ENCODE peak calls at places on chromosomes 7 and 10, in eight cellular contexts. R is EH, K is KBM-7, V is RWPE1, P is HT1080, A is H54, B is putamen, O is cardiac muscle cell. W is an unnamed sample.

GRCh38 chr7:4631664-4632171 is 50.4 kb upstream of the FOXK1 start:
- DNase-seq in R (peak), K (peak), V (peak), P (peak), A (peak), B (peak), O (peak), W (peak)

GRCh38 chr7:20310963-20311742 is 19.5 kb upstream of the ITGB8 start:
- DNase-seq in R (peak), K (peak), V (no peak), P (peak), A (no peak), B (no peak), O (peak), W (no peak)

GRCh38 chr7:5454485-5454884 is 30.9 kb upstream of the TNRC18 start:
- DNase-seq in R (no peak), K (no peak), V (no peak), P (no peak), A (no peak), B (no peak), O (no peak), W (no peak)

GRCh38 chr7:82605247-82605864 is 161.8 kb upstream of the CACNA2D1 start:
- DNase-seq in R (peak), K (peak), V (peak), P (peak), A (no peak), B (peak), O (peak), W (no peak)

GRCh38 chr10:62554632-62555199 is 180.5 kb downstream of the ZNF365 start:
- DNase-seq in R (peak), K (peak), V (no peak), P (peak), A (peak), B (peak), O (peak), W (no peak)

GRCh38 chr7:94301024-94301588 is 93.6 kb upstream of the COL1A2 start:
- DNase-seq in R (peak), K (no peak), V (peak), P (peak), A (peak), B (no peak), O (peak), W (peak)

GRCh38 chr7:142876991-142877910 is 8.3 kb downstream of the TRPV6 start:
- DNase-seq in R (no peak), K (no peak), V (no peak), P (no peak), A (no peak), B (no peak), O (no peak), W (no peak)

GRCh38 chr10:125633517-125633999 is 49.4 kb downstream of the TEX36 start:
- DNase-seq in R (peak), K (no peak), V (peak), P (peak), A (no peak), B (no peak), O (no peak), W (no peak)

GRCh38 chr10:47039558-47039905 is 128.3 kb downstream of the PTPN20 start:
- DNase-seq in R (no peak), K (no peak), V (no peak), P (no peak), A (no peak), B (no peak), O (no peak), W (no peak)

GRCh38 chr7:141575164-141575563 is 24.0 kb downstream of the AGK start:
- DNase-seq in R (no peak), K (no peak), V (no peak), P (no peak), A (no peak), B (no peak), O (no peak), W (no peak)

GRCh38 chr10:58972576-58973234 is 203.7 kb upstream of the PHYHIPL start:
- DNase-seq in R (no peak), K (no peak), V (no peak), P (no peak), A (no peak), B (no peak), O (no peak), W (no peak)

GRCh38 chr10:59395984-59396383 is 33.6 kb upstream of the FAM13C start:
- DNase-seq in R (no peak), K (no peak), V (no peak), P (no peak), A (no peak), B (no peak), O (no peak), W (no peak)

GRCh38 chr7:45081670-45081974 is 7.1 kb downstream of the NACAD start:
- DNase-seq in R (no peak), K (no peak), V (no peak), P (no peak), A (no peak), B (no peak), O (no peak), W (peak)

GRCh38 chr7:6157685-6158423 is 114.6 kb downstream of the CYTH3 start:
- DNase-seq in R (no peak), K (no peak), V (no peak), P (no peak), A (no peak), B (no peak), O (no peak), W (no peak)

GRCh38 chr7:11751315-11751714 is 80.7 kb downstream of the THSD7A start:
- DNase-seq in R (no peak), K (no peak), V (no peak), P (no peak), A (no peak), B (no peak), O (no peak), W (no peak)

GRCh38 chr10:28241766-28242399 is 61.0 kb downstream of the MPP7 start:
- DNase-seq in R (peak), K (peak), V (peak), P (peak), A (peak), B (peak), O (peak), W (no peak)

GRCh38 chr7:69786707-69787395 is 188.6 kb downstream of the AUTS2 start:
- DNase-seq in R (no peak), K (no peak), V (no peak), P (no peak), A (no peak), B (no peak), O (peak), W (no peak)

GRCh38 chr7:149620961-149621360 is 123.4 kb upstream of the ZNF746 start:
- DNase-seq in R (no peak), K (no peak), V (no peak), P (no peak), A (no peak), B (no peak), O (no peak), W (no peak)

GRCh38 chr7:23863209-23863798 is 153.3 kb downstream of the STK31 start:
- DNase-seq in R (peak), K (peak), V (peak), P (peak), A (peak), B (no peak), O (peak), W (no peak)

GRCh38 chr10:1368772-1369171 is 312.6 kb downstream of the WDR37 start:
- DNase-seq in R (no peak), K (peak), V (no peak), P (peak), A (peak), B (peak), O (no peak), W (peak)

GRCh38 chr10:124225029-124225467 is 131.7 kb upstream of the CHST15 start:
- DNase-seq in R (no peak), K (no peak), V (no peak), P (no peak), A (no peak), B (no peak), O (no peak), W (no peak)

GRCh38 chr7:10022957-10023356 is 950.7 kb upstream of the PHF14 start:
- DNase-seq in R (no peak), K (no peak), V (peak), P (peak), A (no peak), B (peak), O (no peak), W (no peak)

GRCh38 chr7:12584940-12585339 is 14.4 kb downstream of the SCIN start:
- DNase-seq in R (peak), K (peak), V (no peak), P (peak), A (no peak), B (peak), O (no peak), W (no peak)

W was measured in left colon.